ENCODE peak calls at places on chromosomes 6 and 20, in four cellular contexts. G, K, I and V are unnamed samples. For H3K4me1 and H3K36me3, the result is how much of the 10 kb centered on the place peaks cover.

GRCh38 chr6:31837612-31838553 is 10.3 kb downstream of the HSPA1B start:
- DNase-seq in G (no peak), K (no peak), I (no peak), V (no peak)

GRCh38 chr6:130303436-130303835 is 62.4 kb upstream of the TMEM200A start:
- DNase-seq in G (peak), K (no peak), I (no peak), V (no peak)

GRCh38 chr6:19413323-19413722 is 423.8 kb upstream of the ID4 start:
- DNase-seq in G (peak), K (no peak), I (no peak), V (no peak)

GRCh38 chr6:47413752-47414516 is 63.7 kb upstream of the CD2AP start:
- DNase-seq in G (peak), K (no peak), I (no peak), V (peak)

GRCh38 chr6:7112741-7113313 is 5.1 kb downstream of the RREB1 start:
- DNase-seq in G (no peak), K (no peak), I (no peak), V (peak)

GRCh38 chr20:42775866-42776265 is 413.8 kb downstream of the PTPRT start:
- DNase-seq in G (no peak), K (no peak), I (no peak), V (no peak)

GRCh38 chr20:62925420-62926228 is 681 bp downstream of the DIDO1 start:
- DNase-seq in G (peak), K (peak), I (no peak), V (peak)

GRCh38 chr20:44917399-44917798 is 7.5 kb downstream of the PABPC1L start:
- DNase-seq in G (no peak), K (no peak), I (no peak), V (no peak)

GRCh38 chr6:1424306-1424927 is 35.0 kb downstream of the FOXF2 start:
- DNase-seq in G (peak), K (no peak), I (peak), V (peak)

GRCh38 chr6:13922750-13923149 is 2.0 kb upstream of the RNF182 start:
- DNase-seq in G (no peak), K (no peak), I (no peak), V (no peak)

GRCh38 chr6:1860756-1861369 is 251.1 kb downstream of the FOXC1 start:
- DNase-seq in G (no peak), K (no peak), I (no peak), V (no peak)

GRCh38 chr6:138597336-138597735 is 98.0 kb upstream of the NHSL1 start:
- DNase-seq in G (peak), K (no peak), I (no peak), V (no peak)

GRCh38 chr6:340181-340955 is 48.1 kb downstream of the DUSP22 start:
- DNase-seq in G (no peak), K (no peak), I (no peak), V (no peak)

GRCh38 chr6:338815-339262 is 46.6 kb downstream of the DUSP22 start:
- DNase-seq in G (no peak), K (no peak), I (no peak), V (no peak)

GRCh38 chr6:340991-341827 is 48.9 kb downstream of the DUSP22 start:
- DNase-seq in G (no peak), K (peak), I (no peak), V (no peak)

GRCh38 chr6:337782-338464 is 45.6 kb downstream of the DUSP22 start:
- DNase-seq in G (peak), K (no peak), I (no peak), V (no peak)

GRCh38 chr6:339480-339879 is 47.2 kb downstream of the DUSP22 start:
- DNase-seq in G (no peak), K (no peak), I (no peak), V (no peak)
- H3K4me1 ChIP-seq in G (under half), K (half or more), I (under half), V (under half)

GRCh38 chr6:10759312-10759839 is 11.8 kb downstream of the TMEM14B start:
- DNase-seq in G (peak), K (no peak), I (no peak), V (no peak)
- H3K36me3 ChIP-seq in G (under half), K (under half), I (under half), V (under half)

GRCh38 chr6:79544299-79544927 is 7.2 kb upstream of the LCA5 start:
- DNase-seq in G (peak), K (no peak), I (no peak), V (no peak)

GRCh38 chr6:79546186-79546585 is 9.0 kb upstream of the LCA5 start:
- DNase-seq in G (peak), K (no peak), I (no peak), V (no peak)

GRCh38 chr6:79543411-79543810 is 6.2 kb upstream of the LCA5 start:
- DNase-seq in G (no peak), K (no peak), I (no peak), V (no peak)

GRCh38 chr6:79543886-79544285 is 6.7 kb upstream of the LCA5 start:
- DNase-seq in G (no peak), K (no peak), I (no peak), V (no peak)

GRCh38 chr6:79544939-79545450 is 7.8 kb upstream of the LCA5 start:
- DNase-seq in G (peak), K (peak), I (peak), V (peak)
- TF ChIP-seq CTCF in G (peak), K (peak), I (peak), V (peak)

DNA sequence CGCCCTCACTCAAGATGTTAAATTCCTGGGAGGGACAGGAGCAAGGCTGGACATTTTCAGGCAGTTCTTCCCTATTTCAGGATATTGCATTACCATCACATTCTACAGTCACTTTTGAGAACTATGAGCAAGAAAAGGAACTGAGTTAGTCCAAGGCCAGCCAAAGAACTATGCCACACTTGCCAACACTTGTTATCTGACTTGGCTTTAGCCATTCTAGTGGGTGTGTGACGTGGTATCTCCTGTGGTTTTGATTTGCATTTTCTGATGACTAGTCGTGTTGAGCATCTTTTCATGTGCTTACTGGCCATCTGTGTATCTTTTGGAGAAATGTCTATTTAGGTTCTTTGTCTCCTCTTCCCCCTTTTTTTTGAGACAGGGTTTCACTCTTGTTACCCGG is 12.0 kb downstream of the XRN2 start:
- DNase-seq in G (peak), K (no peak), I (no peak), V (no peak)
- H3K4me1 ChIP-seq in G (under half), K (under half), I (under half), V (under half)

DNA sequence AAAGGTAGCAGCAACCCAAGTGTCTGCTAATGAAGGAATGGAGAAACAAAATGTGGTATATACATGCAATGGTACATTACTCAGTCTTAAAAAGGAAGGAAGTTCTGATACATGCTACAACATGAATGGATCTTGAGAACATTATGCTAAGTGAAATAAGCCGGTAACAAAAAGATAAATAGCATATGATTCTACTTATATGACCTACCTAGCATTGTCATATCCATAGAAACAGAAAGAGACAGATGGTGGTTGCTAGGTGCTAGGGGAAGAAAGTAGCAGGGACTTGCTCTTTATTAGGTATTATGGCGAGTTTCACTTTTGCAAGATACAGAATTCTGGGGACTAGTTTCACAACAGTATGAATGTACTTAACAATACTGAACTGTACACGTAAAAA is 46.6 kb downstream of the UBR2 start:
- DNase-seq in G (no peak), K (no peak), I (no peak), V (no peak)
- H3K36me3 ChIP-seq in G (under half), K (half or more), I (under half), V (under half)

DNA sequence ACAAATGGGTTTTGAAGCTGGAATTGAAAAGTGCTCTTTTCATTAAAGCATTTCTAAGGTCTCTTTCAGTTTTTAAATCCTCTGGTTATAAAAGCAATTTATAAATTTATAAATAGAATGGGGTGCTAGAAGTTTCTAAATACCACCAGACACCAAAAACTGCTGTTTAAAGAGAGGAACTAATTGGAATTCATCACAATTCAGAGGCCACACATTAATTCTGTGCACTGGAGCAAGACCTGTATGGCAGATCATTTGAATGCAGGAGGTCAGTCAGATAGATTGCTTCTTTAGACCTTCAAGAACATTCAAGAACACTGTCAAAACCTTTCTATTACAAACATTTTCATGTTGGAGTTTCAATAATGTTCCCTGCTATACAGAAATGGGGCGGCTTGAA is 55.1 kb downstream of the ALDH8A1 start:
- DNase-seq in G (no peak), K (no peak), I (no peak), V (no peak)
- TF ChIP-seq CTCF in G (no peak), K (no peak), I (no peak), V (no peak)

GRCh38 chr20:35653430-35653734 is 11.3 kb downstream of the CPNE1 start:
- DNase-seq in G (no peak), K (no peak), I (no peak), V (no peak)
- H3K4me1 ChIP-seq in G (under half), K (under half), I (under half), V (under half)

DNA sequence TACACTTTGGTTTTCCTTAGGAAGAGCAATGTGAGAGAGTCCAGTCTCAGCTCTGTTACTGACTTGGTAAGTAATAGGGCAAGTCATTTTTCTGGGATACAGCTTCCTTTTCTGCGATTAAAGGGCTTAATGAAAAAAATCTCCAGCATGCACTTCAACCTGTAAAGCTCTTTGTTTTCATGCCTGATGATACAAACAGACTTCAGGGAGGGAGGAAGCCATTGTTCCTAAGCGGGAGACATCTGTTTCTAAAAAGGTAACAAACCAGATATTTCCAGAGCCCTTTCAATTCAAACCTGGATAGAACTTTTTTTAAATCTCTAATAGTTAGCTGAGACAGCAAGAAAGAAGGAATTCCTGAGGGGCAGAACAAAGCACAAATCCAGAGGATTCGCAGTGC is 5.2 kb upstream of the CASS4 start:
- DNase-seq in G (no peak), K (no peak), I (no peak), V (no peak)
- H3K36me3 ChIP-seq in G (under half), K (half or more), I (under half), V (under half)

GRCh38 chr20:6559791-6560190 is 207.7 kb upstream of the BMP2 start:
- DNase-seq in G (peak), K (no peak), I (no peak), V (no peak)

GRCh38 chr20:6560978-6561377 is 206.5 kb upstream of the BMP2 start:
- DNase-seq in G (no peak), K (no peak), I (no peak), V (no peak)

GRCh38 chr20:6562111-6562510 is 205.4 kb upstream of the BMP2 start:
- DNase-seq in G (peak), K (no peak), I (no peak), V (no peak)

GRCh38 chr20:6558361-6558760 is 209.1 kb upstream of the BMP2 start:
- DNase-seq in G (no peak), K (no peak), I (no peak), V (no peak)
- TF ChIP-seq CTCF in G (no peak), K (no peak), I (no peak), V (no peak)